ENCODE peak calls at places on chromosome 11, in four cellular contexts. J is endothelial cell of umbilical vein, S is IMR-90, K is H54. P is an unnamed sample.
A peak's percentile ranks its signal among the peaks of the same experiment; 100 is the strongest.

GRCh38 chr11:70207531-70208131 is 4.5 kb downstream of the FADD start:
- DNase-seq in J (no peak), S (no peak), K (no peak), P (no peak)

GRCh38 chr11:2507945-2508749 is 63.3 kb downstream of the KCNQ1 start:
- DNase-seq in J (no peak), S (no peak), K (peak; percentile 0), P (no peak)

GRCh38 chr11:117180020-117180419 is 1.5 kb downstream of the SIDT2 start:
- DNase-seq in J (no peak), S (no peak), K (no peak), P (peak; percentile 31)

GRCh38 chr11:126507646-126508045 is 152.2 kb downstream of the ST3GAL4 start:
- DNase-seq in J (no peak), S (no peak), K (no peak), P (no peak)

GRCh38 chr11:37451903-37452302 is 853.9 kb upstream of the RAG2 start:
- DNase-seq in J (no peak), S (no peak), K (no peak), P (no peak)

GRCh38 chr11:94574193-94574961 is 7.2 kb downstream of the PIWIL4 start:
- DNase-seq in J (no peak), S (peak; percentile 90), K (no peak), P (no peak)

GRCh38 chr11:107493117-107493516 is 35.5 kb upstream of the CWF19L2 start:
- DNase-seq in J (no peak), S (peak; percentile 63), K (peak; percentile 2), P (no peak)

GRCh38 chr11:36602143-36602542 is 4.1 kb upstream of the RAG2 start:
- DNase-seq in J (no peak), S (no peak), K (no peak), P (no peak)

GRCh38 chr11:71433648-71434450 is 14.3 kb downstream of the DHCR7 start:
- DNase-seq in J (no peak), S (no peak), K (no peak), P (no peak)

GRCh38 chr11:72298931-72299330 is 55.0 kb upstream of the PHOX2A start:
- DNase-seq in J (no peak), S (no peak), K (no peak), P (no peak)

GRCh38 chr11:39461065-39461464 is 1998.4 kb downstream of the LRRC4C start:
- DNase-seq in J (no peak), S (no peak), K (no peak), P (no peak)

GRCh38 chr11:89184021-89184420 is 6.3 kb downstream of the TYR start:
- DNase-seq in J (no peak), S (peak; percentile 55), K (no peak), P (no peak)

GRCh38 chr11:66475349-66476172 is 4.7 kb upstream of the DPP3 start:
- DNase-seq in J (no peak), S (no peak), K (no peak), P (no peak)

GRCh38 chr11:898540-899190 is 11.9 kb downstream of the CHID1 start:
- DNase-seq in J (peak; percentile 9), S (no peak), K (peak; percentile 51), P (peak; percentile 56)

GRCh38 chr11:4370166-4370565 is 2.0 kb upstream of the OR52B4 start:
- DNase-seq in J (no peak), S (no peak), K (no peak), P (no peak)

DNA sequence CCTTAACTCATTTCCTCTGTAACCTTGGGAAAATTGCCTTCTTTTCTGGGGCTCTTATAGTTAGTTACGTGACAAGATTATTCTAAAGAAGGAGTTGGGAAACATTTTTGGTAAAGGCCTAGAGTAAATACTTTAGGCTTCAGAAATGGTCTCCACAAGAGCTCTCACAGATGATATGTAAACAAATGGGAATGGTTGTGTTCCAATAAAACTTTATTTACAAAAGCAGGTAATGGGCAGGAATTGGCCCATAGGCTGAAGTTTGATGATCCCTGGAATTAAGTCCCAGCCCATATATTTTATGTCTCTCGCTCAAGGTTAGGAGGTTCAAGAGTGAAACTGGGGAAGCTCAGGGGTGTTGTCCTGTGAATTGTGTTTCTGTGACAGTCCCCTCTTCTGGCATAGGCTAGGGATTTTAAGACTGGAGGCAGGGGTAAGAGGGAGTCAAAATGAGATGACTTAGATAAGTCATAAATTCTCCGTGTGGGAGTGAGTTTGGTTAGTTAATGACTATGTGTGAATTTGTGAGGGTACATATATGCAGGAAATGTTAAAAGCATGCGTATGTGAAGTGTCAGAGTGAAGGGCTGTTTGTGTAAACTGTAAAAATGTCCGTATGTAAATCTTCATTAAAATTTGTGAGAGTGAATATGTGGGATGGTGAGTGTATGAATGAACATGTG is 7.4 kb upstream of the OR52B4 start:
- DNase-seq in J (no peak), S (no peak), K (no peak), P (no peak)
- TF ChIP-seq POLR2A in J (no peak), S (no peak), K (no peak), P (no peak)

DNA sequence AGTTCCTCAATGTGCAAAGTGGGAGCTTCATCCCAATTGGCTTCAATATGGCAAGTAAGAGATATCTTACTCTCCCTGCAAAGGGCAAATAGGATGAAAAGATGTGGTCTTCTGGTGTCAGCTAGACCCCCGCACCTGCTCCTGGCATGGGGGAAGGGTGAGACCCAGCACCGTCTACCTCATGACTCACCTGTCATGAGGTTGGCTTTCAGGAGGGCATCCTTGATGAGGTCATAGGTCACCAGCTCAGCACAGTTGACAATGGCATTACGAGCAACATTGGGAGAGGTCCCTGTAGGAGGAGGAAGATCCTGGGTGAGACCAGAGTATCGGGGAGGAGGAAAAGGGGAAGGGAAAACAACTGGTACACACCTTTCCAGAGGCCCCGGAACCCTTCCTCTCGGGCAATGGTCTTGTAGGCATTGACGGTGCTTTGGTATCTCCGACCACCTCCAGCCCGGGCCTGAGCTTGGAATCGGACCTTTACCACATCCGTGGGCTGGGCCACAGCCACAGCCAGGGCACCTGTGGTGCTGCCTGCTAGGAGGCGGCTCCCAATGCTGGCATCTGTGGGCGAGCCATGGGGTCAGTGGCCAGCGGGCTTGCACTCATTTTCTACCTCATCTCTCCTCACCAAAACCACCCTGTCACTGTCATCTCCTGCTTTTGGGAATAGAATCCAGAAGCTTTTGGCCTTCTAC is 6.0 kb downstream of the UCP2 start:
- DNase-seq in J (no peak), S (no peak), K (no peak), P (no peak)
- TF ChIP-seq POLR2A in J (no peak), S (no peak), K (no peak), P (peak; percentile 58)

GRCh38 chr11:59174664-59175033 is 2.7 kb downstream of the DTX4 start:
- DNase-seq in J (no peak), S (peak; percentile 70), K (peak; percentile 31), P (no peak)

GRCh38 chr11:59173080-59173963 is 1.4 kb downstream of the DTX4 start:
- DNase-seq in J (no peak), S (peak; percentile 30), K (no peak), P (no peak)

GRCh38 chr11:59173964-59174663 is 2.2 kb downstream of the DTX4 start:
- DNase-seq in J (no peak), S (peak; percentile 59), K (no peak), P (no peak)

GRCh38 chr11:59172345-59173079 is 580 bp downstream of the DTX4 start:
- DNase-seq in J (no peak), S (no peak), K (no peak), P (no peak)

DNA sequence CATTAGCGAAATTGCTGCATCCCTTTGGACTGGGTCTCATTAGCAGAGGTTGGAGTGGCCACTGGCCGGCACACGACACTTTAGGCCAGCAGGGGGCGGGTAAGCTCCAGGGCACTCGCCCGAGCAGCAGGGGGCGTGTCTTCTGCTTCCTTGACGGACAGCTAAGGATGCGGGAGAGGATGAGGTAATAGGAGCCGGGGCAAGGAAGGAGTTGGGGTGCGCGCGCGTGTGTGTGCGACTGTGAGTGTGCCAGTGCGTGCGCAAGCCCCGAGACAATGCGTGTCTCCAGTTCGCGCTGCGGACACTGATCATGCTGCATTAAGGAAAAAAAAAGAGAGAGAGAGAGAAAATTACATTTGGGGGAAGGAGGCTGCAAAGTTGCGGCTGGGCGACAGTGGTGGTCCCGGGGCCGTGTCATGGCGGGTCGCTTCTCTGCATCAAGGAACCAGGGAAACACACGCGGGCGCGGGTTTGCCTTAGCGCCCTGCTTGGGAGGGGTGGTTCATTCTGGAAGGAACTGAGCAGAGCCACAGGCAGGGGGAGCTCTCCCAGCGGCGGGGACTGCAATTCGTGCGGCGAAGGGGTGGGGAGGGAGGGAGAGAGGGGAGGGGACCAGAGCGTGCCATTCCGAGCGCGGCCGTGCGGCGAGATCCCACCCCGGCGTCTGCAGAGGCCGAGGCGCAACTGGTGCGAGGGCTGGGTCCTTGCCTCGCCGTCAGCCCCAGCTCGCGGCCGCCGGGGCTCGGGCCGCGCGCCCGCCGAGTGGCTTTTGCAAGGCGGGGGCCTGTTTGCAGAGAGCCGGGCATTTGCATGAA is at the start of gene DTX4:
- DNase-seq in J (peak; percentile 87), S (peak; percentile 86), K (peak; percentile 83), P (peak; percentile 93)
- TF ChIP-seq POLR2A in J (no peak), S (peak; percentile 48), K (no peak), P (no peak)

GRCh38 chr11:111714522-111714921 is 51.7 kb downstream of the PPP2R1B start:
- DNase-seq in J (no peak), S (no peak), K (no peak), P (no peak)
- TF ChIP-seq POLR2A in J (no peak), S (no peak), K (no peak), P (no peak)